ENCODE peak calls at places on chromosomes 13 and 19, in eight cellular contexts. One of them, this sample, is unnamed.

GRCh38 chr13:65600702-65601101 is 1629.4 kb downstream of the PCDH9 start:
- DNase-seq in transverse colon: no peak
- DNase-seq in fibroblast of mammary gland: peak
- DNase-seq in heart left ventricle: no peak
- DNase-seq in dorsolateral prefrontal cortex: no peak
- DNase-seq in fibroblast of lung: peak
- DNase-seq in bronchial epithelial cell: no peak
- DNase-seq in colonic mucosa: no peak
- DNase-seq in this sample: peak

GRCh38 chr13:113084943-113085540 is 20.5 kb upstream of the F7 start:
- DNase-seq in transverse colon: no peak
- DNase-seq in fibroblast of mammary gland: no peak
- DNase-seq in heart left ventricle: peak
- DNase-seq in dorsolateral prefrontal cortex: no peak
- DNase-seq in fibroblast of lung: no peak
- DNase-seq in bronchial epithelial cell: no peak
- DNase-seq in colonic mucosa: no peak
- DNase-seq in this sample: no peak

GRCh38 chr13:75357576-75358295 is 124.2 kb downstream of the TBC1D4 start:
- DNase-seq in transverse colon: no peak
- DNase-seq in fibroblast of mammary gland: peak
- DNase-seq in heart left ventricle: peak
- DNase-seq in dorsolateral prefrontal cortex: no peak
- DNase-seq in fibroblast of lung: peak
- DNase-seq in bronchial epithelial cell: peak
- DNase-seq in colonic mucosa: no peak
- DNase-seq in this sample: peak

GRCh38 chr19:35462476-35462953 is 14.5 kb downstream of the FFAR2 start:
- DNase-seq in transverse colon: peak
- DNase-seq in fibroblast of mammary gland: no peak
- DNase-seq in heart left ventricle: no peak
- DNase-seq in dorsolateral prefrontal cortex: no peak
- DNase-seq in fibroblast of lung: no peak
- DNase-seq in bronchial epithelial cell: no peak
- DNase-seq in colonic mucosa: peak
- DNase-seq in this sample: no peak

GRCh38 chr19:2344381-2344870 is 15.6 kb upstream of the TMPRSS9 start:
- DNase-seq in transverse colon: no peak
- DNase-seq in fibroblast of mammary gland: no peak
- DNase-seq in heart left ventricle: no peak
- DNase-seq in dorsolateral prefrontal cortex: no peak
- DNase-seq in fibroblast of lung: no peak
- DNase-seq in bronchial epithelial cell: no peak
- DNase-seq in colonic mucosa: no peak
- DNase-seq in this sample: no peak

GRCh38 chr13:84192125-84192524 is 309.9 kb upstream of the SLITRK1 start:
- DNase-seq in transverse colon: no peak
- DNase-seq in fibroblast of mammary gland: peak
- DNase-seq in heart left ventricle: no peak
- DNase-seq in dorsolateral prefrontal cortex: no peak
- DNase-seq in fibroblast of lung: peak
- DNase-seq in bronchial epithelial cell: peak
- DNase-seq in colonic mucosa: no peak
- DNase-seq in this sample: peak

GRCh38 chr19:12139309-12139708 is 841 bp downstream of the ZNF20 start:
- DNase-seq in transverse colon: no peak
- DNase-seq in fibroblast of mammary gland: peak
- DNase-seq in heart left ventricle: no peak
- DNase-seq in dorsolateral prefrontal cortex: no peak
- DNase-seq in fibroblast of lung: peak
- DNase-seq in bronchial epithelial cell: no peak
- DNase-seq in colonic mucosa: no peak
- DNase-seq in this sample: peak

GRCh38 chr19:2047076-2047448 is 4.0 kb downstream of the MKNK2 start:
- DNase-seq in transverse colon: no peak
- DNase-seq in fibroblast of mammary gland: no peak
- DNase-seq in heart left ventricle: no peak
- DNase-seq in dorsolateral prefrontal cortex: no peak
- DNase-seq in fibroblast of lung: no peak
- DNase-seq in bronchial epithelial cell: no peak
- DNase-seq in colonic mucosa: no peak
- DNase-seq in this sample: no peak

GRCh38 chr13:29782798-29783197 is 67.6 kb downstream of the UBL3 start:
- DNase-seq in transverse colon: no peak
- DNase-seq in fibroblast of mammary gland: peak
- DNase-seq in heart left ventricle: no peak
- DNase-seq in dorsolateral prefrontal cortex: no peak
- DNase-seq in fibroblast of lung: no peak
- DNase-seq in bronchial epithelial cell: no peak
- DNase-seq in colonic mucosa: no peak
- DNase-seq in this sample: no peak

GRCh38 chr13:32446778-32447465 is 19.0 kb upstream of the N4BP2L1 start:
- DNase-seq in transverse colon: no peak
- DNase-seq in fibroblast of mammary gland: no peak
- DNase-seq in heart left ventricle: no peak
- DNase-seq in dorsolateral prefrontal cortex: no peak
- DNase-seq in fibroblast of lung: no peak
- DNase-seq in bronchial epithelial cell: no peak
- DNase-seq in colonic mucosa: no peak
- DNase-seq in this sample: peak

GRCh38 chr13:94988654-94989053 is 276.3 kb upstream of the SOX21 start:
- DNase-seq in transverse colon: no peak
- DNase-seq in fibroblast of mammary gland: no peak
- DNase-seq in heart left ventricle: no peak
- DNase-seq in dorsolateral prefrontal cortex: no peak
- DNase-seq in fibroblast of lung: no peak
- DNase-seq in bronchial epithelial cell: no peak
- DNase-seq in colonic mucosa: no peak
- DNase-seq in this sample: no peak

GRCh38 chr19:845707-846481 is 5.1 kb downstream of the PRTN3 start:
- DNase-seq in transverse colon: no peak
- DNase-seq in fibroblast of mammary gland: no peak
- DNase-seq in heart left ventricle: no peak
- DNase-seq in dorsolateral prefrontal cortex: no peak
- DNase-seq in fibroblast of lung: no peak
- DNase-seq in bronchial epithelial cell: no peak
- DNase-seq in colonic mucosa: no peak
- DNase-seq in this sample: no peak

GRCh38 chr13:107450931-107451330 is 764.4 kb downstream of the LIG4 start:
- DNase-seq in transverse colon: no peak
- DNase-seq in fibroblast of mammary gland: peak
- DNase-seq in heart left ventricle: peak
- DNase-seq in dorsolateral prefrontal cortex: peak
- DNase-seq in fibroblast of lung: peak
- DNase-seq in bronchial epithelial cell: no peak
- DNase-seq in colonic mucosa: no peak
- DNase-seq in this sample: peak

DNA sequence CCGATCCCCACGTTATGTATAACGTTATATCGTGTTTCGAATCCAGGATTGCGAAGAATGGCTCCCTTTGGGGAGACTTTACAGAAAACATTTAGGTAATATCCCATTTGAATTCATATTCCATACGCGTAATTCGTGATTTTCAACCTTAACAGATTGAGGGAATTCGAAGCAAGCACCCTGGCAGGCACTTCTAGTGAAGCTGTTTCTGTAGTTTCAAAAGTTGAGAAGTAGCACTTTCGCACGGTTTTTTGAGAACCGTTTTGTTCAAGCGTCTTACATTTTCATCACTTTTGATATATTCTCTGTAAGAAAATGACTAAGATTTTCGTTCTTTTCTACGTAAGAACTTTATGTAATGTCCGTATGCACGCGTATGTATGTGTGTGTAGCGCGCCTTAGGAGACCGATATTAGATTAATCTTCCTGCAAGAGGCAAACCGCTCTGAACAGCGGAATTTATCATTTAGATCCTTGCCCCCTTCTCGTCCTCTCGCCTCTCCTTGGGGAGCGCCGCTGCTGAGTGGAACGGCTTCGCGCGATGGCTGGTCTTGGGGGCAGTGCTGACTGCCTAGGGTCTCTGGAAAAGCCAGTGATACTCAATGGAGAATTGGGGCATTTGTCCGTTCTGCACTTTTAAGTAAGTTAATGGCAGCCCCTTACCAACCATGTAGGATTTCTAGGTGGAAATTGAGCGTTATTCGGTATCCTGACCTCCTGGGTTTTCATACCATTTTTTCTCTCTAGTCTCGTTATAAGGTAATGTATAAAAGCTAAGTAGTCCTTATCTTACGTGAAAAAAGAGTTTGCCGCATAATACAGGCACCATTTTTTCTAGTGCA is 4.8 kb downstream of the MAB21L1 start:
- DNase-seq in transverse colon: no peak
- DNase-seq in fibroblast of mammary gland: peak
- DNase-seq in heart left ventricle: no peak
- DNase-seq in dorsolateral prefrontal cortex: no peak
- DNase-seq in fibroblast of lung: no peak
- DNase-seq in bronchial epithelial cell: no peak
- DNase-seq in colonic mucosa: no peak
- DNase-seq in this sample: peak
- H3K4me3 ChIP-seq in transverse colon: no peak
- H3K4me3 ChIP-seq in fibroblast of mammary gland: peak
- H3K4me3 ChIP-seq in heart left ventricle: no peak
- H3K4me3 ChIP-seq in dorsolateral prefrontal cortex: peak
- H3K4me3 ChIP-seq in fibroblast of lung: no peak
- H3K4me3 ChIP-seq in bronchial epithelial cell: no peak
- H3K4me3 ChIP-seq in colonic mucosa: no peak
- H3K4me3 ChIP-seq in this sample: peak

GRCh38 chr19:45150180-45150579 is 10.6 kb downstream of the NKPD1 start:
- DNase-seq in transverse colon: no peak
- DNase-seq in fibroblast of mammary gland: no peak
- DNase-seq in heart left ventricle: no peak
- DNase-seq in dorsolateral prefrontal cortex: no peak
- DNase-seq in fibroblast of lung: no peak
- DNase-seq in bronchial epithelial cell: no peak
- DNase-seq in colonic mucosa: no peak
- DNase-seq in this sample: no peak

GRCh38 chr19:45146251-45146650 is 14.5 kb downstream of the NKPD1 start:
- DNase-seq in transverse colon: no peak
- DNase-seq in fibroblast of mammary gland: no peak
- DNase-seq in heart left ventricle: no peak
- DNase-seq in dorsolateral prefrontal cortex: no peak
- DNase-seq in fibroblast of lung: no peak
- DNase-seq in bronchial epithelial cell: no peak
- DNase-seq in colonic mucosa: no peak
- DNase-seq in this sample: no peak

GRCh38 chr19:45146716-45147337 is 14.0 kb downstream of the NKPD1 start:
- DNase-seq in transverse colon: no peak
- DNase-seq in fibroblast of mammary gland: no peak
- DNase-seq in heart left ventricle: no peak
- DNase-seq in dorsolateral prefrontal cortex: no peak
- DNase-seq in fibroblast of lung: no peak
- DNase-seq in bronchial epithelial cell: no peak
- DNase-seq in colonic mucosa: no peak
- DNase-seq in this sample: no peak

GRCh38 chr19:45149129-45149528 is 11.7 kb downstream of the NKPD1 start:
- DNase-seq in transverse colon: no peak
- DNase-seq in fibroblast of mammary gland: no peak
- DNase-seq in heart left ventricle: no peak
- DNase-seq in dorsolateral prefrontal cortex: no peak
- DNase-seq in fibroblast of lung: no peak
- DNase-seq in bronchial epithelial cell: no peak
- DNase-seq in colonic mucosa: no peak
- DNase-seq in this sample: no peak

DNA sequence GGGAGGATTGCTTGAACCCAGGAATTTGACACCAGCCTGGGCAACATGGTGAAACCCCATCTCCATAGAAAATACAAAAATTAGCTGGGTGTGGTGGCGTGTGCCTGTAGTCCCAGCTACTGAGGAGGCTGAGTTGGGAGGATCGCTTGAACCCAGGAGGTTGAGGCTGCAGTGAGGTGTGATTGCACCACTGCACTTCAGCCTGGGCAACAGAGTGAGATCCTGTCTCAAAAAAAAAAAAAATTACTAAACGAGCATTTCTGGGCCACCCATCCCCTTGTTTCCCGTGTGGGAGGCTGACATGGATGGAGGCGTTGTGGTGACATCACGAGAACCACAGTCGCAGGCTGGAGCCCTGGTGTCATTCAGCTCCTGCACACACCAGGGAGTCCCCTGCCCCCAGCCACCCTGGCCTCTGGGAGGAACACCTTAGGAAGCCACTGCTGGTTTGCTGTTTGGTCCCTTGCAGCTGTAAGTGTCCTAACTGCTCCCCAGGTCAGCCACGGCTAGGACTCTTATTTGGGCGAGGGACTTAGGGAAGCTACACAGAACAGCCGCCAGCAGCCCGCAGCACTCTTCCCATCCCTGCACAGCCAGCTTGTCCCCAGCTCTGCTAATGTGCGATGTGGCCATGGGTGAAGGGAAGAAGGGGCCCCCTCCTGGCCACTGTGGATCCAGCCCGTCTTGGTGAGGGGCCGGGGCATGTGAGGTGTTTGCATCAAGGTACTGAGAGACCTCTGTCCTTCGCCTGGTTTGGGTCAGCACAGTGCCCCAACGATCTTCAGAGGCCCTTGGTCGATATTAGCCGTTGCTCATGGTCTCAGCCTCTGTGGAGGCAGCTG is 12.7 kb downstream of the NKPD1 start:
- DNase-seq in transverse colon: no peak
- DNase-seq in fibroblast of mammary gland: no peak
- DNase-seq in heart left ventricle: no peak
- DNase-seq in dorsolateral prefrontal cortex: no peak
- DNase-seq in fibroblast of lung: no peak
- DNase-seq in bronchial epithelial cell: no peak
- DNase-seq in colonic mucosa: no peak
- DNase-seq in this sample: no peak
- TF ChIP-seq CTCF in transverse colon: no peak
- TF ChIP-seq CTCF in fibroblast of mammary gland: no peak
- TF ChIP-seq CTCF in heart left ventricle: no peak
- TF ChIP-seq CTCF in dorsolateral prefrontal cortex: no peak
- TF ChIP-seq CTCF in fibroblast of lung: no peak
- TF ChIP-seq CTCF in bronchial epithelial cell: no peak
- TF ChIP-seq CTCF in colonic mucosa: no peak
- TF ChIP-seq CTCF in this sample: no peak

GRCh38 chr13:50073340-50073739 is 58.1 kb downstream of the KCNRG start:
- DNase-seq in transverse colon: no peak
- DNase-seq in fibroblast of mammary gland: no peak
- DNase-seq in heart left ventricle: no peak
- DNase-seq in dorsolateral prefrontal cortex: no peak
- DNase-seq in fibroblast of lung: no peak
- DNase-seq in bronchial epithelial cell: peak
- DNase-seq in colonic mucosa: no peak
- DNase-seq in this sample: peak
- H3K4me3 ChIP-seq in transverse colon: no peak
- H3K4me3 ChIP-seq in fibroblast of mammary gland: no peak
- H3K4me3 ChIP-seq in heart left ventricle: no peak
- H3K4me3 ChIP-seq in dorsolateral prefrontal cortex: no peak
- H3K4me3 ChIP-seq in fibroblast of lung: no peak
- H3K4me3 ChIP-seq in bronchial epithelial cell: no peak
- H3K4me3 ChIP-seq in colonic mucosa: no peak
- H3K4me3 ChIP-seq in this sample: no peak

DNA sequence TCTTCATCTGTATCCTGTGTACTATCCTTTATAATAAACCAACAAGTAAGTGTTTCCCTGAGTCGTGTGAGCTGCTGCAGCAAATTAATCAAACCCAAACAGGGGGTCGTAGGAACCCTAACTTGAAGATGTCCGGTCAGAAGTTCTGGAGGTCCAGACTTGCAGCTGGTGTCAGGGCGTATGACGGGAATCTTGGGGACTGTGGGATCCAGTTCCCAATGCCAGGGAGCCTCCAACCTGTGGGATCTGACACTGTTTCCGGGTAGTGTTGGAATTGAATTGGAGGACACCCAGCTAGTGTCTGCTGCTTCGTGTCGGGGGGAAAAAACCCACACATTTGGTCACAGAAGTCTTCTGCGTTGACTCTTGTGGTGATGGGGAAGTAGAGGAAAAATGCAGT is 52.1 kb upstream of the AMER2 start:
- DNase-seq in transverse colon: no peak
- DNase-seq in fibroblast of mammary gland: no peak
- DNase-seq in heart left ventricle: no peak
- DNase-seq in dorsolateral prefrontal cortex: no peak
- DNase-seq in fibroblast of lung: no peak
- DNase-seq in bronchial epithelial cell: no peak
- DNase-seq in colonic mucosa: no peak
- DNase-seq in this sample: no peak
- TF ChIP-seq CTCF in transverse colon: no peak
- TF ChIP-seq CTCF in fibroblast of mammary gland: no peak
- TF ChIP-seq CTCF in heart left ventricle: no peak
- TF ChIP-seq CTCF in dorsolateral prefrontal cortex: no peak
- TF ChIP-seq CTCF in fibroblast of lung: no peak
- TF ChIP-seq CTCF in bronchial epithelial cell: no peak
- TF ChIP-seq CTCF in colonic mucosa: no peak
- TF ChIP-seq CTCF in this sample: no peak

This sample was measured in fibroblast of the aortic adventitia.